ENCODE peak calls at places on chromosomes 13 and 19, in four cellular contexts. K is K562, J is A549, M is GM12878. N is an unnamed sample.

GRCh38 chr19:18671303-18672043 is 12.0 kb upstream of the CRTC1 start:
- DNase-seq in J (no peak), M (no peak), K (no peak), N (no peak)

GRCh38 chr19:12772323-12772722 is 3.0 kb downstream of the HOOK2 start:
- DNase-seq in M (no peak), K (no peak), J (no peak), N (no peak)

GRCh38 chr19:36081385-36081784 is 26.7 kb downstream of the WDR62 start:
- DNase-seq in K (no peak), J (no peak), M (no peak), N (peak; percentile 10)

GRCh38 chr13:23087884-23088283 is 92.9 kb upstream of the SGCG start:
- DNase-seq in M (no peak), J (peak; percentile 13), K (peak; percentile 13), N (peak; percentile 20)

GRCh38 chr19:54674021-54674617 is 11.3 kb downstream of the LILRB4 start:
- DNase-seq in J (peak; percentile 49), M (no peak), K (peak; percentile 54), N (no peak)

GRCh38 chr19:29662604-29663404 is 2.5 kb upstream of the PLEKHF1 start:
- DNase-seq in K (peak; percentile 34), M (no peak), J (no peak), N (peak; percentile 94)

GRCh38 chr19:47510516-47511127 is 4.2 kb downstream of the NAPA start:
- DNase-seq in M (no peak), J (no peak), K (no peak), N (no peak)

GRCh38 chr19:54310543-54310942 is 2.4 kb downstream of the LILRA5 start:
- DNase-seq in K (no peak), J (no peak), M (no peak), N (no peak)

GRCh38 chr13:95540848-95541247 is 11.7 kb upstream of the CLDN10 start:
- DNase-seq in K (no peak), J (no peak), M (no peak), N (no peak)

GRCh38 chr19:53818756-53819155 is 5.4 kb downstream of the NLRP12 start:
- DNase-seq in K (no peak), M (no peak), J (no peak), N (no peak)

GRCh38 chr19:33804021-33804799 is 7.5 kb downstream of the KCTD15 start:
- DNase-seq in J (peak; percentile 96), M (no peak), K (no peak), N (peak; percentile 83)

GRCh38 chr13:95100525-95101121 is 200.6 kb downstream of the ABCC4 start:
- DNase-seq in K (no peak), M (peak; percentile 21), J (peak; percentile 66), N (peak; percentile 77)

GRCh38 chr19:42985588-42985987 is 40.7 kb downstream of the PSG11 start:
- DNase-seq in K (no peak), J (no peak), M (no peak), N (peak; percentile 21)

GRCh38 chr13:100347941-100348340 is 240.6 kb downstream of the GGACT start:
- DNase-seq in K (no peak), M (no peak), J (no peak), N (no peak)

GRCh38 chr13:35720690-35721554 is 244.4 kb upstream of the MAB21L1 start:
- DNase-seq in J (peak; percentile 59), K (peak; percentile 75), M (no peak), N (peak; percentile 46)

GRCh38 chr19:39430675-39431593 is 4.8 kb downstream of the RPS16 start:
- DNase-seq in M (no peak), J (peak; percentile 99), K (peak; percentile 46), N (peak; percentile 100)

GRCh38 chr19:39070888-39071287 is 13.3 kb upstream of the ACP7 start:
- DNase-seq in J (no peak), K (no peak), M (no peak), N (peak; percentile 32)

GRCh38 chr13:94494021-94494420 is 14.5 kb upstream of the DCT start:
- DNase-seq in M (no peak), K (no peak), J (no peak), N (no peak)

GRCh38 chr13:85261757-85262346 is 537.4 kb downstream of the SLITRK6 start:
- DNase-seq in J (no peak), K (no peak), M (no peak), N (peak; percentile 12)

GRCh38 chr19:35349614-35350521 is 2.2 kb downstream of the FFAR1 start:
- DNase-seq in J (no peak), K (no peak), M (no peak), N (no peak)

GRCh38 chr19:58033741-58034475 is at the start of gene ZSCAN1:
- DNase-seq in J (no peak), K (no peak), M (no peak), N (peak; percentile 41)

DNA sequence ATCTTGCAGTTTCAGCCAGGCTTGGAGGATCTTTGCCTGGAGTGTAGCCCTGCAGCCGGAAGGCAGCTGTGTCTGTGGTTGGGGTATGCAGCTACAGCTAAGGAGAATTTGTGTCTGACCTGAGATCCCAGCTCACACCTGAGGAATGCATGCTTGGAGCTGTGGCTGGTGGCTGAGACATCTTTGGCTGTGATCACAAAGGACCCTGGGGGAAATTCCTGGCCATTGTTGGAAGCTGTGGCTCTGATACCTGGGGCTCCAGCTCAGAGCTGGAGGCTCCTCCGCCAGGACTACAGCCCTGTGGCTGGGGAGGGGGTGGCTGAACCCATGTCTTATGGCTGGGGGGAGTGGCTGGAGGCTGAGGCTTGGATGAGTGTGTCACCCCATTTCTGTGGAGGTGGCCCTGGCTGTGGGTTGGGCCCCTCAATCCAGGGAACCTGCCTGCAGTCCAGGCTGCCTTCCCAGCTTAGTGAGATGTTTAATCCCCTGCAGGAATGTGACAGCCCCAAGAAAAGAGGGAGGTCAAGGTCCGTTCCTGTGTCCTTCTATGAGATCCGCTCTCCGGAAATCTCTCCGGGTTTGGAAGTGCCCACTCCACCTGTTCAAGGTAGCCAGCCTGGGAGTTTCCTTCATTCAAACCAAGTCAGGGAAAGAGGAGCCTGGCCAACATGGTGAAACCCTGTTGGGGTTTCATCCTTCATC is 27.6 kb downstream of the ARHGEF18 start:
- DNase-seq in K (no peak), J (no peak), M (no peak), N (no peak)
- TF ChIP-seq ELK1 in K (no peak), J (no peak), M (no peak), N (no peak)

DNA sequence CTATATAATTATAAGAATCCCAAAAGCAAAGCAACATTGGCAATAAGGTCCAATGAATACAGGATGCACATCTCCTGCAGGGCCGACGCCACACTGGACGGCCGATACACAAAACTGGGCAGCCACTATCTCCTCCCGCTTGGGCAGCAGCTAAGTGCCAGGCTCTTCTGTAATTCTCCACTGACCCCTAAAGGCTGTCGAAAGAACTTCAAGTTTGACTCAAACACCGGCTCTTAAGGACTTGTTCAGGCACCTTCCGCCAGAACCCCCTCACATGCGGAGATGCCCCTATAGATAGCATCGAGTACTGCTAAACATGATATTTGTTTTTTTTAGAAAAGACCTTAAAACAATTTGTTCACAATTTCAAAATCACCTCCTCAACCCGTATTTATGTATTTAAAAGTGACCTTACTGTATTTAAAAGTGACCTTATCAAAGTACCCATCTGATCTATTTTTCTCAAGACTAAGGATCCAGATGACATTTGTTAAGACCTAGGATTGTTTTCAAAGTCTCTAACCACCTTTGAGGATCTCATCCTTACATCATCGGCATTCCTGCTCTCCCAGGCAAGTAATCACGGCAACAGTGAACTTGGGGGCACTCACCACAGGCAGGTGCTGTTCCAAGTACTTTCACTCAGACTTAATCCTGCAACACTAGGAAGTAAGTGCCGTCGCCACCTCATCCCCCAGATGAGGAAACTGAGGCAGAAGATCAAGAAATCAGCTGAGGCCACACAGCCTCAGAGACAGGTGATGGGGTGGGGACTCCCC is 77.8 kb downstream of the TUBGCP3 start:
- DNase-seq in M (no peak), J (peak; percentile 59), K (peak; percentile 24), N (peak; percentile 71)
- TF ChIP-seq ELK1 in M (no peak), J (no peak), K (no peak), N (no peak)

GRCh38 chr13:111204438-111205177 is 89.5 kb downstream of the ARHGEF7 start:
- DNase-seq in M (no peak), K (no peak), J (no peak), N (peak; percentile 84)
- TF ChIP-seq ELK1 in M (no peak), K (no peak), J (no peak), N (no peak)

GRCh38 chr13:24986826-24987225 is 109.1 kb upstream of the PABPC3 start:
- DNase-seq in J (no peak), M (no peak), K (no peak), N (no peak)
- TF ChIP-seq ELK1 in J (no peak), M (no peak), K (no peak), N (no peak)

DNA sequence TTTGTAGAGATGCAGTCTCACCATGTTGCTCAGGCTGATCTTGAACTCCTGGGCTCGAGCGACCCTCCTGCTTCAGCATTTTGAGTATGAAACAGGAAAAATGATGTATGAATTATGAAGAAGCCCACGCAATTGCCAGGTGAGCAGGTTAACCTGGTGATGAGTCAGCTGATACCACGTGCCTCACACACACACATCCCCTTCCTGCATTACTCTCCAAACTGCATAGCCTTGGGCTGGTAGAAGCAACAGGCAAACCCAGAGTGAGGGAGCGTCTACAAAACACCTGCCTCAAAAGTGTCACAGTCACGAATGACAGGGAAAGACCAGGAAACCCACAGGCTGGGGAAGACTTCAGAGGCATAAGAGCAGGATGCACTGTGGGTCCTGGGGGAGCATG is 192.8 kb upstream of the IRS2 start:
- DNase-seq in K (no peak), J (no peak), M (no peak), N (no peak)
- TF ChIP-seq ELK1 in K (no peak), J (no peak), M (no peak), N (no peak)

GRCh38 chr19:45972944-45973525 is 630 bp downstream of the NOVA2 start:
- DNase-seq in M (no peak), K (peak; percentile 37), J (no peak), N (no peak)
- TF ChIP-seq ELK1 in M (no peak), K (no peak), J (no peak), N (no peak)

GRCh38 chr13:74062933-74063332 is 71.3 kb downstream of the KLF12 start:
- DNase-seq in M (peak; percentile 52), J (no peak), K (no peak), N (peak; percentile 74)
- TF ChIP-seq ELK1 in M (no peak), J (no peak), K (no peak), N (no peak)

GRCh38 chr19:48925240-48925843 is 8.2 kb upstream of the DHDH start:
- DNase-seq in K (no peak), J (no peak), M (no peak), N (peak; percentile 91)

GRCh38 chr19:48921721-48922500 is 11.6 kb upstream of the DHDH start:
- DNase-seq in M (no peak), J (no peak), K (no peak), N (no peak)

GRCh38 chr19:48928164-48929005 is 5.1 kb upstream of the DHDH start:
- DNase-seq in J (no peak), K (no peak), M (no peak), N (peak; percentile 58)

GRCh38 chr19:48922548-48923490 is 10.7 kb upstream of the DHDH start:
- DNase-seq in M (no peak), J (no peak), K (no peak), N (no peak)

DNA sequence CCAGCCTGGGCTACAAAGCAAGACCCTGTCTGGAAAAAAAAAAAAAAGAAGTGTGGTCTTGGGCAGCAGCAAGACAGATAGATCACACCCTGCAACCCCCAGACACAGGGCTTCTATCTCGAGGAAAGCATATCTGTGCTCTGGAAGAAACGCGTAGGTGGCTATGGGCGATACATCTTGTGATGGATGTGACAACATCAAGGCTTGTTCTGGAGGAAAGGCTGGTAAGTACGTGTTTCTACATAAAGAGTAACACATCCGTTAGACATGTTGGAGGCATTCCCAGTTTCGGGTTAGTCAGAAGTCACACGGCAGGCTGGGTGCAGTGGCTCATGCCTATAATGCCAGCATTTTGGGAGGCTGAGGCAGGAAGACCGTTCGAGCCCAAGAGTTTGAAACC is 6.6 kb upstream of the DHDH start:
- DNase-seq in K (peak; percentile 53), M (no peak), J (peak; percentile 65), N (peak; percentile 99)
- TF ChIP-seq ELK1 in K (no peak), M (no peak), J (no peak), N (no peak)

N was measured in IMR-90.